ENCODE peak calls at places on chromosomes 5 and 9, in six cellular contexts. L is omental fat pad, D is HepG2, U is germinal center, X is Right ventricle myocardium superior, J is fibroblast of the aortic adventitia. F is an unnamed sample.

GRCh38 chr9:86126998-86127972 is 27.9 kb upstream of the GOLM1 start:
- DNase-seq in L (no peak), D (peak), U (no peak), X (no peak), J (peak), F (no peak)

GRCh38 chr9:88775559-88775958 is 215.7 kb upstream of the S1PR3 start:
- DNase-seq in L (no peak), D (no peak), U (no peak), X (no peak), J (no peak), F (no peak)

GRCh38 chr9:129081388-129081889 is 528 bp downstream of the DOLPP1 start:
- DNase-seq in L (no peak), D (no peak), U (peak), X (no peak), J (no peak), F (peak)

GRCh38 chr9:12819436-12820185 is 44.8 kb downstream of the LURAP1L start:
- DNase-seq in L (no peak), D (peak), U (no peak), X (no peak), J (peak), F (peak)

GRCh38 chr9:134473353-134474057 is 147.2 kb downstream of the RXRA start:
- DNase-seq in L (no peak), D (no peak), U (no peak), X (no peak), J (no peak), F (no peak)

GRCh38 chr9:7318920-7319319 is 480.7 kb downstream of the DMAC1 start:
- DNase-seq in L (no peak), D (no peak), U (no peak), X (no peak), J (no peak), F (no peak)

GRCh38 chr5:77420940-77421339 is 71.2 kb downstream of the WDR41 start:
- DNase-seq in L (no peak), D (no peak), U (no peak), X (no peak), J (no peak), F (no peak)

GRCh38 chr9:111843971-111844370 is 49.2 kb upstream of the SHOC1 start:
- DNase-seq in L (no peak), D (no peak), U (no peak), X (no peak), J (no peak), F (no peak)

GRCh38 chr5:2735996-2736395 is 15.5 kb downstream of the IRX2 start:
- DNase-seq in L (no peak), D (no peak), U (no peak), X (no peak), J (no peak), F (no peak)

GRCh38 chr9:77944556-77945261 is 86.9 kb downstream of the GNAQ start:
- DNase-seq in L (no peak), D (no peak), U (no peak), X (peak), J (peak), F (no peak)

GRCh38 chr9:26882154-26882553 is 10.4 kb downstream of the CAAP1 start:
- DNase-seq in L (no peak), D (no peak), U (no peak), X (no peak), J (no peak), F (no peak)

GRCh38 chr5:137385064-137385463 is 114.1 kb downstream of the SPOCK1 start:
- DNase-seq in L (no peak), D (no peak), U (no peak), X (no peak), J (no peak), F (no peak)

GRCh38 chr9:29213374-29214161 is 1640.3 kb upstream of the C9orf72 start:
- DNase-seq in L (no peak), D (no peak), U (peak), X (no peak), J (no peak), F (peak)

GRCh38 chr5:158522761-158523160 is 577.0 kb downstream of the EBF1 start:
- DNase-seq in L (no peak), D (no peak), U (no peak), X (no peak), J (peak), F (no peak)

GRCh38 chr9:119252671-119253299 is 116.5 kb downstream of the BRINP1 start:
- DNase-seq in L (no peak), D (no peak), U (no peak), X (no peak), J (no peak), F (no peak)

GRCh38 chr9:93207326-93207814 is 23.4 kb downstream of the WNK2 start:
- DNase-seq in L (no peak), D (no peak), U (no peak), X (peak), J (peak), F (no peak)

GRCh38 chr5:69444127-69444754 is 29.3 kb downstream of the MARVELD2 start:
- DNase-seq in L (no peak), D (peak), U (no peak), X (no peak), J (no peak), F (no peak)

GRCh38 chr5:40191041-40191550 is 488.6 kb upstream of the PTGER4 start:
- DNase-seq in L (no peak), D (no peak), U (no peak), X (no peak), J (no peak), F (no peak)

GRCh38 chr5:59422026-59422941 is 471.2 kb downstream of the PDE4D start:
- DNase-seq in L (no peak), D (no peak), U (no peak), X (no peak), J (no peak), F (no peak)

GRCh38 chr5:78781611-78782356 is 133.2 kb upstream of the LHFPL2 start:
- DNase-seq in L (no peak), D (no peak), U (no peak), X (no peak), J (no peak), F (no peak)

GRCh38 chr9:109086221-109086620 is 33.5 kb downstream of the TMEM245 start:
- DNase-seq in L (no peak), D (no peak), U (no peak), X (no peak), J (no peak), F (peak)

GRCh38 chr5:150044334-150044681 is 42.0 kb downstream of the CSF1R start:
- DNase-seq in L (no peak), D (no peak), U (no peak), X (no peak), J (peak), F (no peak)

GRCh38 chr9:133403766-133404439 is 13.9 kb downstream of the REXO4 start:
- DNase-seq in L (no peak), D (peak), U (peak), X (no peak), J (no peak), F (peak)

GRCh38 chr9:130940693-130941576 is 1.9 kb upstream of the FIBCD1 start:
- DNase-seq in L (peak), D (peak), U (peak), X (peak), J (no peak), F (peak)

F was measured in GM13976.